ENCODE peak calls at places on chromosomes 2 and 18, in eight cellular contexts. L, A, U, O, N, P, M and J are unnamed samples.

GRCh38 chr2:628651-629050 is 48.6 kb downstream of the TMEM18 start:
- DNase-seq in L (no peak), A (no peak), U (no peak), O (no peak), N (no peak), P (no peak), M (no peak), J (no peak)

GRCh38 chr18:69941183-69941582 is 6.5 kb downstream of the CD226 start:
- DNase-seq in L (no peak), A (no peak), U (no peak), O (no peak), N (no peak), P (no peak), M (no peak), J (no peak)

GRCh38 chr2:12493031-12493513 is 223.7 kb upstream of the TRIB2 start:
- DNase-seq in L (no peak), A (peak; percentile 65), U (peak; percentile 76), O (peak; percentile 70), N (peak; percentile 71), P (peak; percentile 20), M (no peak), J (no peak)

GRCh38 chr2:118639371-118639770 is 208.1 kb downstream of the EN1 start:
- DNase-seq in L (no peak), A (no peak), U (no peak), O (no peak), N (no peak), P (no peak), M (no peak), J (no peak)

GRCh38 chr2:125471963-125472362 is 1184.0 kb upstream of the GYPC start:
- DNase-seq in L (no peak), A (peak; percentile 49), U (peak; percentile 22), O (no peak), N (peak; percentile 72), P (no peak), M (peak; percentile 54), J (peak; percentile 74)

GRCh38 chr2:70042246-70042645 is 45.0 kb upstream of the PCBP1 start:
- DNase-seq in L (no peak), A (no peak), U (no peak), O (no peak), N (no peak), P (no peak), M (no peak), J (no peak)

GRCh38 chr2:97706708-97707345 is 6.5 kb upstream of the ZAP70 start:
- DNase-seq in L (peak; percentile 7), A (no peak), U (no peak), O (no peak), N (no peak), P (no peak), M (no peak), J (no peak)

GRCh38 chr2:69517410-69517809 is 80.2 kb upstream of the NFU1 start:
- DNase-seq in L (no peak), A (no peak), U (no peak), O (peak; percentile 22), N (no peak), P (no peak), M (no peak), J (no peak)

GRCh38 chr2:200353873-200354272 is 47.4 kb downstream of the SPATS2L start:
- DNase-seq in L (no peak), A (no peak), U (no peak), O (no peak), N (no peak), P (no peak), M (no peak), J (no peak)

GRCh38 chr18:49016648-49017539 is 66.1 kb upstream of the SMAD7 start:
- DNase-seq in L (peak; percentile 31), A (peak; percentile 62), U (peak; percentile 81), O (peak; percentile 64), N (peak; percentile 61), P (no peak), M (peak; percentile 56), J (no peak)

GRCh38 chr2:191638079-191638801 is 39.7 kb upstream of the NABP1 start:
- DNase-seq in L (no peak), A (no peak), U (no peak), O (peak; percentile 57), N (no peak), P (no peak), M (no peak), J (no peak)

GRCh38 chr2:187553908-187554703 is at the start of gene TFPI:
- DNase-seq in L (peak; percentile 33), A (peak; percentile 84), U (no peak), O (peak; percentile 82), N (peak; percentile 39), P (no peak), M (no peak), J (no peak)

GRCh38 chr2:102049756-102050443 is 58.1 kb downstream of the IL1R2 start:
- DNase-seq in L (peak; percentile 65), A (peak; percentile 91), U (no peak), O (peak; percentile 62), N (no peak), P (no peak), M (no peak), J (no peak)

GRCh38 chr18:45562567-45563479 is 52.5 kb upstream of the SLC14A2 start:
- DNase-seq in L (peak; percentile 64), A (no peak), U (no peak), O (no peak), N (no peak), P (peak; percentile 67), M (no peak), J (no peak)

GRCh38 chr2:172105715-172106124 is 3.0 kb upstream of the DLX2 start:
- DNase-seq in L (no peak), A (no peak), U (no peak), O (no peak), N (no peak), P (no peak), M (no peak), J (no peak)

GRCh38 chr2:172103471-172104292 is 982 bp upstream of the DLX2 start:
- DNase-seq in L (peak; percentile 86), A (peak; percentile 88), U (peak; percentile 97), O (peak; percentile 94), N (peak; percentile 89), P (peak; percentile 84), M (peak; percentile 94), J (peak; percentile 94)

GRCh38 chr2:172108587-172108930 is 5.9 kb upstream of the DLX2 start:
- DNase-seq in L (no peak), A (no peak), U (no peak), O (no peak), N (no peak), P (no peak), M (no peak), J (no peak)

GRCh38 chr2:172107690-172108586 is 5.2 kb upstream of the DLX2 start:
- DNase-seq in L (no peak), A (no peak), U (no peak), O (peak; percentile 24), N (no peak), P (no peak), M (no peak), J (no peak)

DNA sequence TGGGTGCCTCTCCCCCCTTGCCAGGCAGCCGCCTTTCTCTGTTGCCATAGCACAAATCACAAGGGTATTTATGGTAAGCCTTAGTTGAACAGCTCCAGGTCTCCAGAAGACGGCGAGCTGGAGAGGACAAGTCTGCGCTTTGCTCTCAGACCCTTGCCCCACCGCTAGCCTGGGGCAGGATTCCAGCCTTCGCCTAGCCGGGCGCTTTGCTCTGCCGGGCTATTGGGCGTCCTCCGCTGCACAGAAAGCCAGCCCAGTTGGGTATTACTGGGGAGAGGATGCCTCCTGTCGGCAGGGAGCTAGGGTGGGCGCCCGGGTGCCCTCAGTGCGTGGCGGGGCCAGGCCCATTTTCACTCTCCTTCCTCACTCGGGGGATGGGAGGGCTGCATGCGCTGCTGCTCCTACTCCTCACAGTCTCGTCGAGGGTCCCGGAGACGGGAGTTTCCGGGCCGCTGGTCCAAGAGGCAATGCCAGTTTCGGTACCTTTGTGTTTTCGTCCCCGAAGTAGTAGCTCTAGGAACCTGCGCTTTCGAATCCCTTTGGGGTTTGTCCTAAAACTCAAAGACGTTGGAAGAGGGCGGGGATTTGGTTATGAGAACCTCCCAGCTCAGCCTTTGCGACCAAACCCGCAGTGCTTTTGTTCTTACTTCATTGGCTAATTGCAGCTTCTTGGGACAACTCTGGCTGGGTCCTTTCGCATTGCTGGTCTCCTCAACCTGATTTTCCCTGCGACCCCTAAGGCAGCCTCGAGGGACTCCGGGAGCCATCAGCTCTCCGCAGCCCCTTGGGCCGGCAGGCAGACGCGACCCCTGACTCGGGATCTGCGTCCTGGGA is 3.6 kb upstream of the DLX2 start:
- DNase-seq in L (peak; percentile 62), A (no peak), U (no peak), O (peak; percentile 73), N (no peak), P (no peak), M (peak; percentile 56), J (peak; percentile 62)
- TF ChIP-seq CTCF in L (peak; percentile 38), A (peak; percentile 40), U (no peak), O (peak; percentile 47), N (peak; percentile 47), P (peak; percentile 49), M (peak; percentile 40), J (peak; percentile 25)

DNA sequence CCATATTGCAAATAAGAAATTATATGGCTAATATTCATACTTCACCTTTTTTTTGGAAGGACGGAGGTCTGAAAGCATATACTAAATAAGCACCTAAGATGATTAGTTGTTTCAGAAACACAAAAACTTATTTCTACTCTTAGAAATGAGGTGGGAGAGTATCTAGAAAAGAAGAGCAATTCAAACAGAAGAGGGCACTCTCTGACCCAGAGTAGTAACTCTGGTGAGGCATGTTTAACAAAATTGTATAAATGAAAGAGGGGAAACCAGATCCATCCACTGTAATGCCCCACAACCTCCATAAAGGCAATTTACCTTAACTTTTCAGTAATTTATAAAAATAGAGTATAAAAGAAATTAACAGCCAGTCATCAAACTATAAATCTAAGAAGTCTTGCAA is 669.6 kb upstream of the VRK2 start:
- DNase-seq in L (no peak), A (no peak), U (no peak), O (peak; percentile 2), N (peak; percentile 30), P (no peak), M (no peak), J (no peak)
- TF ChIP-seq CTCF in L (peak; percentile 11), A (no peak), U (no peak), O (no peak), N (no peak), P (peak; percentile 25), M (no peak), J (no peak)

GRCh38 chr2:76461431-76461830 is 750.7 kb upstream of the GCFC2 start:
- DNase-seq in L (no peak), A (no peak), U (no peak), O (no peak), N (no peak), P (no peak), M (no peak), J (no peak)

GRCh38 chr2:76469066-76469465 is 758.4 kb upstream of the GCFC2 start:
- DNase-seq in L (no peak), A (no peak), U (no peak), O (no peak), N (no peak), P (no peak), M (no peak), J (no peak)

GRCh38 chr2:76467326-76467725 is 756.6 kb upstream of the GCFC2 start:
- DNase-seq in L (no peak), A (no peak), U (no peak), O (no peak), N (no peak), P (no peak), M (no peak), J (no peak)

GRCh38 chr2:76464310-76464709 is 753.6 kb upstream of the GCFC2 start:
- DNase-seq in L (no peak), A (no peak), U (no peak), O (no peak), N (peak; percentile 8), P (no peak), M (no peak), J (no peak)
- TF ChIP-seq CTCF in L (no peak), A (no peak), U (no peak), O (no peak), N (no peak), P (no peak), M (no peak), J (no peak)

GRCh38 chr18:71398530-71398929 is 1109.7 kb downstream of the SOCS6 start:
- DNase-seq in L (no peak), A (peak; percentile 67), U (no peak), O (peak; percentile 2), N (peak; percentile 72), P (no peak), M (peak; percentile 22), J (peak; percentile 57)
- TF ChIP-seq CTCF in L (no peak), A (no peak), U (peak; percentile 35), O (no peak), N (peak; percentile 43), P (no peak), M (peak; percentile 43), J (peak; percentile 52)